ENCODE peak calls at places on chromosome 19, in six cellular contexts. S, D, E, C, Z and V are unnamed samples.

GRCh38 chr19:53580871-53581835 is 43.2 kb downstream of the ZNF331 start:
- DNase-seq in C (no peak), Z (no peak), S (no peak), D (no peak), E (no peak), V (no peak)

GRCh38 chr19:35030257-35031071 is at the start of gene SCN1B:
- DNase-seq in C (peak), S (peak), Z (peak), E (peak), D (peak), V (peak)

GRCh38 chr19:34963531-34964406 is at the start of gene ZNF792:
- DNase-seq in S (peak), E (peak), Z (peak), D (peak), C (peak), V (peak)

GRCh38 chr19:8069116-8069973 is 16.8 kb downstream of the CCL25 start:
- DNase-seq in E (no peak), Z (peak), S (no peak), C (no peak), D (no peak), V (no peak)

GRCh38 chr19:55463583-55464031 is 944 bp downstream of the C19orf85 start:
- DNase-seq in D (no peak), Z (no peak), S (no peak), C (no peak), E (no peak), V (no peak)

GRCh38 chr19:246551-246950 is 44.7 kb downstream of the PLPP2 start:
- DNase-seq in C (no peak), E (no peak), D (peak), Z (no peak), S (no peak), V (no peak)

GRCh38 chr19:56294557-56294956 is 20.1 kb downstream of the ZSCAN5A start:
- DNase-seq in D (no peak), E (no peak), S (no peak), Z (no peak), C (no peak), V (no peak)

GRCh38 chr19:47507924-47508553 is 6.8 kb downstream of the NAPA start:
- DNase-seq in Z (no peak), C (no peak), S (no peak), E (no peak), D (no peak), V (no peak)

GRCh38 chr19:3068071-3068470 is 5.8 kb upstream of the TLE5 start:
- DNase-seq in S (no peak), D (no peak), Z (no peak), E (no peak), C (no peak), V (no peak)

GRCh38 chr19:39324242-39324842 is 3.7 kb upstream of the LRFN1 start:
- DNase-seq in D (no peak), E (no peak), C (no peak), Z (no peak), S (no peak), V (no peak)

GRCh38 chr19:45402469-45403070 is 2.3 kb downstream of the PPP1R13L start:
- DNase-seq in S (peak), Z (no peak), C (no peak), D (peak), E (peak), V (no peak)
- TF ChIP-seq CTCF in S (no peak), Z (no peak), C (no peak), D (peak), E (peak), V (peak)

GRCh38 chr19:5686326-5686646 is 3.8 kb upstream of the RPL36 start:
- DNase-seq in Z (no peak), S (no peak), E (no peak), C (no peak), D (no peak), V (no peak)

GRCh38 chr19:5684694-5685430 is 4.0 kb downstream of the HSD11B1L start:
- DNase-seq in D (no peak), Z (no peak), S (no peak), E (no peak), C (no peak), V (no peak)

GRCh38 chr19:5686647-5687359 is 3.3 kb upstream of the RPL36 start:
- DNase-seq in S (peak), Z (peak), E (peak), D (peak), C (peak), V (peak)

GRCh38 chr19:5690125-5690954 is at the start of gene RPL36:
- DNase-seq in D (peak), S (peak), E (peak), Z (peak), C (peak), V (peak)

DNA sequence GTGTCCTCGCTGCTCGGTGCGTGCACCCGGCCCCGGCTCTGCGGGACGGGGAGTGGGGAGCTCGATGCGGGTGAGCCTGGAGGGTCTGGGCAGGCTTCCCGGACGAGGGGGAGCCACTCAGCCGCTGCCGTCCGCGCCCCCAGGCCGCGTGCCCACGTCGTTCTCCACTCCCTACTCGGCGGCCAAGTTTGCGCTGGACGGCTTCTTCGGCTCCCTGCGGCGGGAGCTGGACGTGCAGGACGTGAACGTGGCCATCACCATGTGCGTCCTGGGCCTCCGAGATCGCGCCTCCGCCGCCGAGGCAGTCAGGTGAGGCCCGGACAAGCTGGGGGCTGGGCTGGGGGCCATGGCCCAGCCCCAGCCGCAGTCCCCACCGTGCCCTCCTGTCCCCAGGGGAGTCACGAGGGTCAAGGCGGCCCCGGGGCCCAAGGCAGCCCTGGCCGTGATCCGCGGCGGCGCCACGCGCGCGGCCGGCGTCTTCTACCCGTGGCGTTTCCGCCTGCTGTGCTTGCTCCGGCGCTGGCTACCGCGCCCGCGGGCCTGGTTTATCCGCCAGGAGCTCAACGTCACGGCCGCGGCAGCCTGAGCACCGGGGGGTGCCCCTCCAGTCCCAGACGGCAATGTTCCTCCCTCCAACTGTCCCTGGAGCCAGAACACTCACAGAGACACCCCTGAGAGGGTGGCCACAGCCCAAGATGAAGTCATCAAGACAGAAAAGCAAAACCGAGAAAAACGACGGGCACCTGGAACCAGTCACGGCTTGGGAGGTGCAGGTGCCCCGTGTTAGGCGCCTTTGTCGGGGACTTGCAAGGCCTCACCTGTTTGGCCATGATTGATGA is 2.5 kb upstream of the RPL36 start:
- DNase-seq in Z (no peak), E (no peak), D (no peak), S (no peak), C (no peak), V (no peak)
- TF ChIP-seq CTCF in Z (no peak), E (peak), D (no peak), S (no peak), C (peak), V (no peak)

GRCh38 chr19:1362385-1363257 is 21.1 kb upstream of the NDUFS7 start:
- DNase-seq in C (no peak), Z (no peak), D (no peak), E (no peak), S (no peak), V (peak)

GRCh38 chr19:1363599-1363998 is 20.1 kb upstream of the NDUFS7 start:
- DNase-seq in D (no peak), C (no peak), E (no peak), S (no peak), Z (no peak), V (peak)

GRCh38 chr19:1365306-1365963 is 18.3 kb upstream of the NDUFS7 start:
- DNase-seq in C (no peak), Z (no peak), S (no peak), E (no peak), D (no peak), V (no peak)

GRCh38 chr19:1365964-1366695 is 17.6 kb upstream of the NDUFS7 start:
- DNase-seq in S (no peak), D (no peak), E (no peak), Z (no peak), C (no peak), V (no peak)

GRCh38 chr19:1364070-1364719 is 19.5 kb upstream of the NDUFS7 start:
- DNase-seq in D (no peak), C (no peak), E (no peak), S (peak), Z (no peak), V (peak)
- TF ChIP-seq CTCF in D (peak), C (peak), E (peak), S (no peak), Z (peak), V (no peak)

GRCh38 chr19:18339703-18340102 is 695 bp upstream of the PGPEP1 start:
- DNase-seq in C (no peak), E (no peak), Z (peak), S (no peak), D (no peak), V (peak)
- TF ChIP-seq CTCF in C (no peak), E (peak), Z (peak), S (peak), D (peak), V (no peak)

GRCh38 chr19:5605362-5605761 is 17.2 kb downstream of the SAFB2 start:
- DNase-seq in Z (no peak), E (no peak), D (no peak), S (no peak), C (no peak), V (no peak)
- TF ChIP-seq CTCF in Z (no peak), E (no peak), D (no peak), S (no peak), C (no peak), V (no peak)